ENCODE peak calls at places on chromosomes 3 and 15, in six cellular contexts. One of them, this sample, is unnamed.
A peak's percentile ranks its signal among the peaks of the same experiment; 100 is the strongest.

GRCh38 chr3:94020293-94020692 is 8.1 kb downstream of the STX19 start:
- DNase-seq in H9: no peak
- DNase-seq in neuronal stem cell: no peak
- DNase-seq in H1: no peak
- DNase-seq in mesenchymal stem cell: no peak
- DNase-seq in IMR-90: no peak
- DNase-seq in this sample: no peak

GRCh38 chr3:129473067-129473765 is 33.2 kb downstream of the IFT122 start:
- DNase-seq in IMR-90: no peak
- DNase-seq in neuronal stem cell: no peak
- DNase-seq in H1: no peak
- DNase-seq in mesenchymal stem cell: no peak
- DNase-seq in H9: no peak
- DNase-seq in this sample: no peak

GRCh38 chr15:69160976-69161877 is 792 bp downstream of the GLCE start:
- DNase-seq in H9: peak; percentile 45
- DNase-seq in neuronal stem cell: peak; percentile 35
- DNase-seq in IMR-90: peak; percentile 16
- DNase-seq in H1: no peak
- DNase-seq in mesenchymal stem cell: peak; percentile 53
- DNase-seq in this sample: peak; percentile 39

GRCh38 chr3:178170698-178171535 is 365.3 kb upstream of the KCNMB2 start:
- DNase-seq in H9: no peak
- DNase-seq in IMR-90: peak; percentile 86
- DNase-seq in H1: no peak
- DNase-seq in neuronal stem cell: no peak
- DNase-seq in mesenchymal stem cell: peak; percentile 90
- DNase-seq in this sample: peak; percentile 15

GRCh38 chr3:69951616-69952015 is 47.9 kb upstream of the SAMMSON start:
- DNase-seq in neuronal stem cell: no peak
- DNase-seq in H9: no peak
- DNase-seq in mesenchymal stem cell: no peak
- DNase-seq in IMR-90: peak; percentile 11
- DNase-seq in H1: no peak
- DNase-seq in this sample: no peak

GRCh38 chr15:25717861-25718504 is 145.1 kb downstream of the ATP10A start:
- DNase-seq in mesenchymal stem cell: no peak
- DNase-seq in H1: no peak
- DNase-seq in neuronal stem cell: no peak
- DNase-seq in H9: no peak
- DNase-seq in IMR-90: no peak
- DNase-seq in this sample: no peak

GRCh38 chr15:34055868-34056595 is 17.0 kb upstream of the AVEN start:
- DNase-seq in H1: no peak
- DNase-seq in H9: no peak
- DNase-seq in IMR-90: peak; percentile 85
- DNase-seq in mesenchymal stem cell: peak; percentile 50
- DNase-seq in neuronal stem cell: no peak
- DNase-seq in this sample: peak; percentile 30

GRCh38 chr3:128504957-128505730 is 12.1 kb upstream of the GATA2 start:
- DNase-seq in H1: no peak
- DNase-seq in mesenchymal stem cell: no peak
- DNase-seq in H9: peak; percentile 20
- DNase-seq in IMR-90: no peak
- DNase-seq in neuronal stem cell: no peak
- DNase-seq in this sample: peak; percentile 72

GRCh38 chr3:38627956-38628355 is 21.5 kb downstream of the SCN5A start:
- DNase-seq in mesenchymal stem cell: no peak
- DNase-seq in neuronal stem cell: peak; percentile 41
- DNase-seq in H9: peak; percentile 85
- DNase-seq in IMR-90: no peak
- DNase-seq in H1: no peak
- DNase-seq in this sample: peak; percentile 76

GRCh38 chr3:54873059-54873695 is 54.7 kb downstream of the LRTM1 start:
- DNase-seq in IMR-90: peak; percentile 27
- DNase-seq in H9: no peak
- DNase-seq in mesenchymal stem cell: peak; percentile 85
- DNase-seq in neuronal stem cell: no peak
- DNase-seq in H1: no peak
- DNase-seq in this sample: no peak

GRCh38 chr3:169286214-169286613 is 377.3 kb downstream of the MECOM start:
- DNase-seq in neuronal stem cell: no peak
- DNase-seq in mesenchymal stem cell: no peak
- DNase-seq in H9: no peak
- DNase-seq in H1: no peak
- DNase-seq in IMR-90: no peak
- DNase-seq in this sample: no peak

GRCh38 chr15:34122771-34123183 is 20.9 kb downstream of the PGBD4 start:
- DNase-seq in neuronal stem cell: no peak
- DNase-seq in IMR-90: peak; percentile 97
- DNase-seq in H9: no peak
- DNase-seq in mesenchymal stem cell: peak; percentile 99
- DNase-seq in H1: no peak
- DNase-seq in this sample: no peak

GRCh38 chr3:145522893-145523651 is 637.9 kb downstream of the PLOD2 start:
- DNase-seq in IMR-90: no peak
- DNase-seq in mesenchymal stem cell: no peak
- DNase-seq in H1: no peak
- DNase-seq in neuronal stem cell: no peak
- DNase-seq in H9: no peak
- DNase-seq in this sample: no peak

GRCh38 chr3:4045756-4046155 is 246.5 kb downstream of the LRRN1 start:
- DNase-seq in H9: no peak
- DNase-seq in IMR-90: no peak
- DNase-seq in H1: no peak
- DNase-seq in neuronal stem cell: no peak
- DNase-seq in mesenchymal stem cell: no peak
- DNase-seq in this sample: no peak

GRCh38 chr3:86961297-86961696 is 29.7 kb downstream of the VGLL3 start:
- DNase-seq in H9: no peak
- DNase-seq in H1: no peak
- DNase-seq in IMR-90: peak; percentile 58
- DNase-seq in neuronal stem cell: no peak
- DNase-seq in mesenchymal stem cell: peak; percentile 45
- DNase-seq in this sample: peak; percentile 15

GRCh38 chr3:58333206-58334012 is 717 bp downstream of the PXK start:
- DNase-seq in neuronal stem cell: peak; percentile 17
- DNase-seq in H9: peak; percentile 63
- DNase-seq in H1: no peak
- DNase-seq in IMR-90: no peak
- DNase-seq in mesenchymal stem cell: no peak
- DNase-seq in this sample: peak; percentile 43

GRCh38 chr3:55282994-55283393 is 204.1 kb downstream of the WNT5A start:
- DNase-seq in mesenchymal stem cell: no peak
- DNase-seq in H1: no peak
- DNase-seq in IMR-90: no peak
- DNase-seq in H9: peak; percentile 47
- DNase-seq in neuronal stem cell: peak; percentile 11
- DNase-seq in this sample: peak; percentile 87

GRCh38 chr3:20916966-20917606 is 731.1 kb upstream of the SGO1 start:
- DNase-seq in mesenchymal stem cell: no peak
- DNase-seq in H1: no peak
- DNase-seq in H9: peak; percentile 47
- DNase-seq in IMR-90: no peak
- DNase-seq in neuronal stem cell: no peak
- DNase-seq in this sample: peak; percentile 89

GRCh38 chr15:85542895-85543331 is 162.5 kb downstream of the AKAP13 start:
- DNase-seq in mesenchymal stem cell: no peak
- DNase-seq in H9: no peak
- DNase-seq in H1: no peak
- DNase-seq in neuronal stem cell: no peak
- DNase-seq in IMR-90: peak; percentile 43
- DNase-seq in this sample: no peak

DNA sequence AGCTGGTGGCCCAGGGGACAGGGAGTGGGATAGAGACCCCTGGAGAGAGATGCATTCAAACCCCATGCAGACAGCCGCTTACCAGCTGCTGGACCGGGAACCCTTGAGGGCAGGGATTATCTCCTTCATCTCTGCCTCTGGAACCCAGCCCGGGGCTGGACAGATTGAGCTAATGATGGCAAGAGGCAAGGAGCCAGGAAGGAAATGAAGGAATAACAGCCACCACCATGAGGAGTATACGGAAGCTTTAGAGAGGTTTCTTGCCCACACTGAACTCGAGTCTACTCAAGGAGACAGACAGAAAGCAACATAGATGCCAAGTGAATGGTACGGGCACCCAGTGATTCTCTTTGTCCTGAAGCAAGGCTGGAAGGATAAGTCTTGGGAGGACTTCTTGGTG is 23.2 kb downstream of the HAPLN3 start:
- DNase-seq in IMR-90: no peak
- DNase-seq in H9: no peak
- DNase-seq in neuronal stem cell: no peak
- DNase-seq in H1: no peak
- DNase-seq in mesenchymal stem cell: no peak
- DNase-seq in this sample: no peak
- H3K18ac ChIP-seq in IMR-90: no peak overlapping the region
- H3K18ac ChIP-seq in H9: no peak overlapping the region
- H3K18ac ChIP-seq in neuronal stem cell: no peak overlapping the region
- H3K18ac ChIP-seq in H1: no peak overlapping the region
- H3K18ac ChIP-seq in mesenchymal stem cell: no peak overlapping the region
- H3K18ac ChIP-seq in this sample: no peak overlapping the region

DNA sequence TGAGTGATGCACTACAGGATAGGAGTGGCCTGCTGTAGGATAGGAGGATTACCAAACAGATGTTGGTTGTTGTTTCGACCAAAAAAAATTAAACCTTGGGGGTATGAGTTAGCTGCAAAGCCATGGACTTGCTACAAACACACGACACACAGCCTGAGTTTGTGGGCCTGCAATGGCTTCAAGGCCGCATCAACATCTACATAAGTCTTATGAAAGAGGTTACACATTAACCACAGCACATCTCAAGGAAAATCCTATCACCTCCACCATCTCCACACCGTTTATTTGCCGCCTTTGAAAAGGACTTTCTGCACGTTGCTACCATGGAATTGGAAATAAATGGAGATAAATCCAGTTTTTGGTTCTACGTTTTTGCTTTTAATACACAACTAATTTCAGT is 23.0 kb downstream of the LRIG1 start:
- DNase-seq in mesenchymal stem cell: no peak
- DNase-seq in H9: peak; percentile 6
- DNase-seq in neuronal stem cell: no peak
- DNase-seq in IMR-90: no peak
- DNase-seq in H1: no peak
- DNase-seq in this sample: no peak
- H3K4me2 ChIP-seq in mesenchymal stem cell: no peak overlapping the region
- H3K4me2 ChIP-seq in H9: no peak overlapping the region
- H3K4me2 ChIP-seq in neuronal stem cell: no peak overlapping the region
- H3K4me2 ChIP-seq in IMR-90: no peak overlapping the region
- H3K4me2 ChIP-seq in H1: no peak overlapping the region
- H3K4me2 ChIP-seq in this sample: no peak overlapping the region

DNA sequence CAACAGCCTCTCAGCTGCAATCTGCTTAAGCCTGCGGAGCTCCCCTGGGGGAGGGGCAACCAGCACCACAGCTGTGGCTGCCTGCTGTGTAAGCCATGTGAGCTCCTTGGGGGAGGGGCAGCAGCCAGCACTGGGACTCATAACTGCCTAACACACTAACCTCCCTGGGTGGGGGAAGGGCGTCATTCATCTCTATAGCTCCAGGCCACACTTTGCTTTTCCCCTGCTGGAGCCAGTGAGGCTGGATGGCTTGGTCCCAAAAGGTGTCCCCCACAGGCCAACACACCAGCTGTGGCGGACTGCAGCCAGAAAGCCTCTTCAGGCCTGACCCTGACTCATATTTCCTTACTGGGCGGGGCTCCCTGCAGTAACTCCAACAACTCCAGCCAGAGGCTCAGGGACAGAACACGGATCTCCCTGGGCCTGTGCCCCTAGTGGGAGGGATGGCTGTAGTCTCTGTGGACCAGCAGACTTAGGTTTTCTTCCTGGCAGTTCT is 129.8 kb downstream of the PPM1L start:
- DNase-seq in mesenchymal stem cell: peak; percentile 80
- DNase-seq in neuronal stem cell: no peak
- DNase-seq in H9: peak; percentile 60
- DNase-seq in H1: peak; percentile 17
- DNase-seq in IMR-90: peak; percentile 27
- DNase-seq in this sample: peak; percentile 74
- H3K18ac ChIP-seq in mesenchymal stem cell: peak overlapping the region; percentile 11
- H3K18ac ChIP-seq in neuronal stem cell: peak overlapping the region; percentile 29
- H3K18ac ChIP-seq in H9: no peak overlapping the region
- H3K18ac ChIP-seq in H1: peak overlapping the region; percentile 66
- H3K18ac ChIP-seq in IMR-90: no peak overlapping the region
- H3K18ac ChIP-seq in this sample: peak overlapping the region; percentile 15

DNA sequence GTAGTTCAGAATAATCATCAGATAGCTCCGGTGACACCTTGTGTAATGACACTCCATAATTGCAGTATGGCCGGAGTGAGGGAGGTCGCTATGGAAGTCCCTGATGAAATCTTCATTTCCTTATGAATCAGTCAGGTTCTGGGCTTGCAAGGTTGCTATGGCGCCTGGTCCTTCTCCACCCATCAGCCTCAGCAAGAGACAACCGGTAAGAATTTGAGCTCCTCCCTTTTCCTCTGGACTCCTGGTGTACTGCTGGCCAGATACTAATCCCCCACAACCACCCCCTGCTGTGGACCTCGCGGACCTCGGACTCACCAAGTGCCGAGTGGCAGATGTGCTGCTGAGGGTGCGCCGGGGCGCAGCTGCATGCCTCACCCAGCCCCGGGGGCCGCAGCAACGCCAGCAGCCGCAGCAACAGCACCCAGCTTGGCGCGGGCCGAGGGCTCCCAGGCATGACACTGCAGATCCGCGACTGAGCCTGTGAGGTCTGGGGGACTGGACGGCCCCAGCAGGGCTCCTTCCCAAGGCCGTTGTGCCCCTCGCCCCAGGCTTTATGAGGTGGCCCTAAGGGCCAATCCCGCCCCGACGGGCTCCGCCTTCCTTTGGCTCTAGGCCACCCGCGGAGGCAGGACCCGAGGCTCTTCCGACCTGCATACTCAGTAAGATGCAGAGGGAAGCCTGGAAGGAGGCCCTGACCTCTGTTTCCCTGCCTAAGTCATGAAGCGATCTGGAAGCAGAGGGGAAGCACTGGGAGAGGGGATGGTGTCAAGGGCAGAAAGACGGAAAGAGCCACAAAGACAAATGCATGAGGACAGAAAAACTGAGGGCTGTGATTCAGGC is at the start of gene TIMP4:
- DNase-seq in IMR-90: peak; percentile 28
- DNase-seq in neuronal stem cell: peak; percentile 14
- DNase-seq in mesenchymal stem cell: peak; percentile 46
- DNase-seq in H9: peak; percentile 63
- DNase-seq in H1: peak; percentile 36
- DNase-seq in this sample: peak; percentile 83
- H3K4me2 ChIP-seq in IMR-90: peak within 1 kb of the TSS; percentile 61
- H3K4me2 ChIP-seq in neuronal stem cell: peak within 1 kb of the TSS; percentile 47
- H3K4me2 ChIP-seq in mesenchymal stem cell: peak within 1 kb of the TSS; percentile 80
- H3K4me2 ChIP-seq in H9: peak within 1 kb of the TSS; percentile 74
- H3K4me2 ChIP-seq in H1: peak within 1 kb of the TSS; percentile 72
- H3K4me2 ChIP-seq in this sample: peak within 1 kb of the TSS; percentile 52

DNA sequence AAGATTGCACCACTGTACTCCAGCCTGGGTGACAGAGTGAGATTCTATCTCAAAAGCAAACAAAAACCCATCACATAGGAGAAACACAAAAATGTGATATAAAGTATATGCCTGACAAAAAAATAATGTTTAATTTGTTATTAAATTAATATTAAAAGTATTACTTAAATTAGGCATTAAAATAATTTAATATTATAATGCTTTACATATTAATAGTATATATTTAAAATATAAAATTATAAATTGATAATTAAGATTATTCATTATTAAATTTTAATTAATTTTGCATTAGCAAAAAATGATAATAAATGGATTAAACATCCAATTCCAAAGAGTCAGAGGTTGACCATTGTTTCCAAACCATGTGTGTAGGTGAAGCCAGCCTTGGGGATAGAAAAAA is 22.0 kb upstream of the GABRA5 start:
- DNase-seq in IMR-90: no peak
- DNase-seq in H1: no peak
- DNase-seq in H9: no peak
- DNase-seq in neuronal stem cell: no peak
- DNase-seq in mesenchymal stem cell: no peak
- DNase-seq in this sample: no peak
- H3K18ac ChIP-seq in IMR-90: no peak overlapping the region
- H3K18ac ChIP-seq in H1: no peak overlapping the region
- H3K18ac ChIP-seq in H9: no peak overlapping the region
- H3K18ac ChIP-seq in neuronal stem cell: no peak overlapping the region
- H3K18ac ChIP-seq in mesenchymal stem cell: no peak overlapping the region
- H3K18ac ChIP-seq in this sample: no peak overlapping the region